ENCODE peak calls at places on chromosomes 6 and 20, in four cellular contexts. L is upper lobe of right lung, X is astrocyte, Y is transverse colon. V is an unnamed sample.

GRCh38 chr6:163165922-163166321 is 248.6 kb upstream of the QKI start:
- DNase-seq in Y (no peak), L (no peak), X (no peak), V (no peak)

GRCh38 chr6:167851349-167851952 is 24.7 kb downstream of the AFDN start:
- DNase-seq in L (no peak), X (peak; percentile 30), Y (no peak), V (no peak)

GRCh38 chr6:79377047-79377446 is 142.6 kb upstream of the HMGN3 start:
- DNase-seq in L (no peak), Y (no peak), X (peak; percentile 8), V (peak; percentile 10)

GRCh38 chr6:90403489-90404381 is 107.1 kb upstream of the BACH2 start:
- DNase-seq in X (peak; percentile 85), Y (no peak), L (no peak), V (no peak)

GRCh38 chr6:83509416-83509815 is 2.9 kb upstream of the PRSS35 start:
- DNase-seq in X (peak; percentile 16), L (no peak), Y (no peak), V (no peak)

GRCh38 chr20:3751664-3752385 is 15.7 kb downstream of the ADISSP start:
- DNase-seq in L (peak; percentile 84), Y (peak; percentile 68), X (peak; percentile 18), V (peak; percentile 58)

GRCh38 chr6:130148181-130148580 is 74.6 kb downstream of the SAMD3 start:
- DNase-seq in X (no peak), L (no peak), Y (no peak), V (no peak)

GRCh38 chr20:57501461-57502330 is 23.2 kb downstream of the CTCFL start:
- DNase-seq in L (no peak), X (no peak), Y (no peak), V (no peak)

GRCh38 chr6:134822920-134823430 is 126.9 kb downstream of the ALDH8A1 start:
- DNase-seq in X (peak; percentile 66), Y (peak; percentile 32), L (peak; percentile 65), V (peak; percentile 82)

GRCh38 chr6:169868458-169868857 is 117.0 kb downstream of the ERMARD start:
- DNase-seq in X (no peak), Y (peak; percentile 68), L (peak; percentile 70), V (no peak)

GRCh38 chr6:111775145-111775936 is 97.9 kb downstream of the FYN start:
- DNase-seq in X (no peak), L (no peak), Y (no peak), V (no peak)

GRCh38 chr20:46030290-46031013 is 1.4 kb downstream of the SLC12A5 start:
- DNase-seq in X (no peak), L (no peak), Y (no peak), V (no peak)

GRCh38 chr6:33927551-33927950 is 123.7 kb upstream of the MLN start:
- DNase-seq in L (no peak), X (peak; percentile 63), Y (no peak), V (peak; percentile 29)

GRCh38 chr6:136510299-136510698 is 39.9 kb downstream of the MAP7 start:
- DNase-seq in X (no peak), Y (no peak), L (no peak), V (no peak)

GRCh38 chr20:46959081-46959692 is 64.5 kb downstream of the EYA2 start:
- DNase-seq in Y (no peak), L (no peak), X (peak; percentile 98), V (peak; percentile 95)

GRCh38 chr20:327041-327945 is 1.9 kb downstream of the SOX12 start:
- DNase-seq in Y (peak; percentile 84), L (peak; percentile 91), X (peak; percentile 84), V (peak; percentile 97)

GRCh38 chr20:46901638-46902037 is 7.0 kb downstream of the EYA2 start:
- DNase-seq in Y (no peak), X (no peak), L (no peak), V (peak; percentile 82)

GRCh38 chr6:106103728-106104109 is 17.6 kb downstream of the PRDM1 start:
- DNase-seq in X (no peak), Y (peak; percentile 57), L (no peak), V (no peak)

GRCh38 chr6:79775222-79775621 is 144.1 kb downstream of the SH3BGRL2 start:
- DNase-seq in Y (no peak), L (no peak), X (no peak), V (no peak)

GRCh38 chr20:38874460-38875169 is 51.6 kb upstream of the FAM83D start:
- DNase-seq in Y (peak; percentile 27), L (no peak), X (no peak), V (no peak)
- H3K27ac ChIP-seq in Y (peak overlapping the region; percentile 76), L (peak overlapping the region; percentile 71), X (no peak overlapping the region), V (no peak overlapping the region)

DNA sequence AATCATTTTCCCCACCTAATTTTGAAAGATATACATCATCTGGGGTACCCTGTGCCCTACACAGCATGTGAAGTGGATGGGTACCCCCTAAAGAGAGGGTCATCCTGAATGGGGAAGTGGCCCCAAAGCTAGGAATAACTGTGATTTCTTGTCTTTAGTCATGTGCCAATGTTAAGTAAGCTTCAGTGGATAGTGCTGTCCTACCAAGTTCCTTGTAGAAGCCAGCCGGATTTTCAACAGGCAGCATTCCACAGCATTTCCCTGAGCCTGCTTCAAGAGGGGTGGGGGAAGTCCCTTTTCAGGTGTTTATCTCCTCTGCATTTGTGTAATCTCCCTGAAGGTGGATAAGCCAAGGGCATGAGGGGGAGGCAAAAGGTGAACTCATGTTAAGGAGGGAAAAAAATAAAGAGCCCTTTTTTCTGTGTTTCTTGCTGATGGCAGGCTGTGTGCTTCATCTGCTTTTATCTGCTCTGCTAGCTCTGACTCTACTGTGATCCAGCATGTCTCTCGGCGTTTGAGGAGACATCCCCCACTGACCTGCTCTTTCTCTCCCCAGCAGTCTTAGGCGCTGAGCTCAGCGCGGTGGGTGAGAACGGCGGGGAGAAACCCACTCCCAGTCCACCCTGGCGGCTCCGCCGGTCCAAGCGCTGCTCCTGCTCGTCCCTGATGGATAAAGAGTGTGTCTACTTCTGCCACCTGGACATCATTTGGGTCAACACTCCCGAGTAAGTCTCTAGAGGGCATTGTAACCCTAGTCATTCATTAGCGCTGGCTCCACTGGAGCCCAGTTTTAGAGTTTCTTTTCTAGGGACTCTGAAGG is 1.8 kb downstream of the EDN1 start:
- DNase-seq in L (no peak), Y (peak; percentile 47), X (peak; percentile 39), V (no peak)
- TF ChIP-seq CTCF in L (peak; percentile 26), Y (no peak), X (peak; percentile 22), V (peak; percentile 29)

GRCh38 chr6:155417454-155417853 is 38.2 kb downstream of the NOX3 start:
- DNase-seq in X (no peak), L (no peak), Y (no peak), V (peak; percentile 9)
- H3K27ac ChIP-seq in X (no peak overlapping the region), L (no peak overlapping the region), Y (no peak overlapping the region), V (no peak overlapping the region)

DNA sequence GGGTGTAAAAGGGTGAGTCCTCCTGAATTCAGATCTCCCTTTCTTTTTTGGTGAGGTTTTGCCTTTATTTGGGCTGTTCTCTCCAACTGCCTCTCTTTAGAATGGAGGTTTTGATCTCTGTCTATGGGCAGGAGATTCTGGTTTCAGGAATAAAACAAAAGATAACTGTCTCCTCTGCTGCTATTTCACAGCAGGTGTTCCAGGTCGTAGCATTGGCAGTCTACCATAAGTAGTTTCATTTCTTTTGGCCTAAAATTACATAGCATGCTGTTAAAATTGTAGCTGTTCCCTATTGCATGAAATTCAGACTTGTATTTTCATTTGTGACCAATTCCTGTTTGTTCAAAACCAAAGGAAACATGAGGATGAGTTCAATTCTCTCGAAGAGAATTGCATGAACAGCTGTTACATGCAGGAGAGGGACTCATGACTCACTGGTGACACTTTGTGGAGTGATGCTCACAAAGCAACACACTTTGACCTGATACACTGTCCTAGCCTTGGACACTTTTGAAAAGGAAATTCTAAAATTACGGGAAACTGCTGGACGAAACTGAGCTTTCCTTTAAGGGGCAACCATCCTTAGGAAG is 76.8 kb upstream of the SIRPG start:
- DNase-seq in Y (no peak), X (no peak), L (no peak), V (no peak)
- TF ChIP-seq CTCF in Y (no peak), X (no peak), L (peak; percentile 30), V (no peak)

V was measured in RWPE1.